ENCODE peak calls at places on chromosomes 3 and 15, in nine cellular contexts. T is GOT3; M is activated CD4-positive, CD25-positive, alpha-beta regulatory T cell treated with anti-CD3 and anti-CD28 coated beads, Interleukin-2, amount 50 U/mL, for 72 hours; I is type B pancreatic cell; A is HFFc6; B is nephron progenitor cell; S is GM06990; F is T47D; G is NCI-H1417. R is an unnamed sample.

GRCh38 chr15:70057931-70058641 is 39.6 kb downstream of the TLE3 start:
- DNase-seq in T (no peak), M (peak), I (no peak), A (no peak), B (no peak), S (no peak), F (no peak), G (no peak), R (peak)

GRCh38 chr3:138799822-138800221 is 34.9 kb downstream of the PIK3CB start:
- DNase-seq in T (no peak), M (no peak), I (no peak), A (no peak), B (no peak), S (no peak), F (no peak), G (no peak), R (no peak)

GRCh38 chr3:135192929-135193328 is 397.9 kb downstream of the EPHB1 start:
- DNase-seq in T (no peak), M (no peak), I (no peak), A (peak), B (no peak), S (no peak), F (no peak), G (no peak), R (peak)

GRCh38 chr15:84821501-84822021 is 4.4 kb downstream of the ALPK3 start:
- DNase-seq in T (no peak), M (no peak), I (no peak), A (no peak), B (no peak), S (no peak), F (no peak), G (no peak), R (no peak)

GRCh38 chr15:36177590-36178281 is 401.7 kb upstream of the CDIN1 start:
- DNase-seq in T (no peak), M (no peak), I (no peak), A (peak), B (no peak), S (no peak), F (peak), G (peak), R (no peak)

GRCh38 chr3:122619040-122619439 is 41.6 kb downstream of the PARP15 start:
- DNase-seq in T (no peak), M (no peak), I (no peak), A (peak), B (no peak), S (peak), F (no peak), G (no peak), R (no peak)

GRCh38 chr3:142046320-142047020 is 102.9 kb downstream of the TFDP2 start:
- DNase-seq in T (no peak), M (no peak), I (no peak), A (no peak), B (no peak), S (no peak), F (no peak), G (no peak), R (no peak)

GRCh38 chr15:35705885-35706590 is 160.1 kb upstream of the DPH6 start:
- DNase-seq in T (no peak), M (no peak), I (no peak), A (no peak), B (peak), S (no peak), F (no peak), G (no peak), R (no peak)

GRCh38 chr15:26628071-26628470 is 144.8 kb downstream of the GABRB3 start:
- DNase-seq in T (no peak), M (no peak), I (no peak), A (peak), B (no peak), S (no peak), F (no peak), G (peak), R (no peak)

GRCh38 chr3:33660035-33660434 is 58.0 kb downstream of the CLASP2 start:
- DNase-seq in T (no peak), M (no peak), I (no peak), A (no peak), B (no peak), S (no peak), F (no peak), G (peak), R (no peak)

GRCh38 chr3:190150681-190151080 is 30.0 kb upstream of the P3H2 start:
- DNase-seq in T (no peak), M (no peak), I (no peak), A (no peak), B (no peak), S (no peak), F (no peak), G (no peak), R (no peak)

R was measured in BE2C.